ENCODE peak calls at places on chromosomes 3 and 15, in ten cellular contexts. J, N, U, H, T, P, Y, D, W and A are unnamed samples.

GRCh38 chr3:119508172-119508845 is 10.0 kb downstream of the TIMMDC1 start:
- DNase-seq in J (no peak), P (no peak), W (no peak), D (no peak), U (no peak), T (peak; percentile 73), H (no peak), N (no peak), Y (no peak), A (no peak)

GRCh38 chr3:63814300-63814699 is 4.8 kb upstream of the C3orf49 start:
- DNase-seq in J (peak; percentile 64), U (peak; percentile 49), D (no peak), Y (peak; percentile 43), N (peak; percentile 4), T (no peak), P (no peak), W (peak; percentile 46), H (peak; percentile 55), A (no peak)

GRCh38 chr3:194396897-194397756 is 1.9 kb downstream of the GP5 start:
- DNase-seq in P (no peak), J (no peak), W (peak; percentile 27), N (no peak), Y (no peak), D (no peak), H (peak; percentile 73), U (peak; percentile 51), T (no peak), A (no peak)

GRCh38 chr3:108662141-108662738 is 72.7 kb downstream of the DZIP3 start:
- DNase-seq in W (peak; percentile 55), D (no peak), N (peak; percentile 86), U (peak; percentile 63), Y (peak; percentile 76), J (peak; percentile 56), P (peak; percentile 80), H (peak; percentile 78), T (peak; percentile 73), A (peak; percentile 53)

GRCh38 chr3:123518892-123519485 is 65.9 kb downstream of the HACD2 start:
- DNase-seq in P (no peak), J (no peak), H (no peak), D (no peak), N (peak; percentile 30), U (peak; percentile 15), W (no peak), Y (no peak), T (no peak), A (no peak)

GRCh38 chr3:95134693-95135375 is 1072.0 kb downstream of the NSUN3 start:
- DNase-seq in D (no peak), Y (no peak), N (peak; percentile 1), J (no peak), T (peak; percentile 82), W (peak; percentile 26), H (no peak), P (no peak), U (peak; percentile 40), A (no peak)

GRCh38 chr3:123869165-123869564 is 15.0 kb downstream of the MYLK start:
- DNase-seq in D (no peak), W (no peak), Y (no peak), J (no peak), T (no peak), N (peak; percentile 24), U (peak; percentile 15), P (no peak), H (no peak), A (no peak)

GRCh38 chr15:93331545-93332117 is 242.6 kb upstream of the RGMA start:
- DNase-seq in U (no peak), T (no peak), N (no peak), W (no peak), P (no peak), H (peak; percentile 90), D (peak; percentile 59), Y (peak; percentile 55), J (no peak), A (peak; percentile 75)

GRCh38 chr3:147237991-147238390 is 168.4 kb downstream of the ZIC4 start:
- DNase-seq in Y (no peak), U (no peak), D (no peak), N (no peak), J (no peak), W (no peak), H (no peak), T (no peak), P (no peak), A (no peak)

GRCh38 chr3:136336329-136337100 is 86.4 kb downstream of the PCCB start:
- DNase-seq in U (peak; percentile 71), H (no peak), N (peak; percentile 88), J (no peak), D (no peak), Y (no peak), P (no peak), W (peak; percentile 62), T (no peak), A (no peak)

GRCh38 chr3:14646589-14647413 is 4.8 kb upstream of the CCDC174 start:
- DNase-seq in P (no peak), N (no peak), Y (peak; percentile 7), U (no peak), D (no peak), T (no peak), W (no peak), J (no peak), H (peak; percentile 68), A (no peak)

GRCh38 chr3:105938826-105939225 is 70.0 kb upstream of the CBLB start:
- DNase-seq in N (no peak), W (no peak), P (no peak), D (no peak), T (no peak), H (no peak), U (no peak), J (no peak), Y (no peak), A (no peak)

GRCh38 chr15:90930861-90931629 is 1.3 kb downstream of the HDDC3 start:
- DNase-seq in H (no peak), J (no peak), N (peak; percentile 33), T (peak; percentile 17), P (peak; percentile 33), D (no peak), Y (no peak), U (no peak), W (no peak), A (no peak)

GRCh38 chr3:159174715-159175390 is 373.0 kb downstream of the MFSD1 start:
- DNase-seq in W (peak; percentile 40), N (no peak), Y (no peak), J (no peak), T (no peak), D (no peak), P (no peak), U (peak; percentile 56), H (no peak), A (no peak)

GRCh38 chr3:183870563-183870962 is 14.1 kb downstream of the PARL start:
- DNase-seq in N (no peak), D (no peak), Y (no peak), W (no peak), J (no peak), T (no peak), H (no peak), P (no peak), U (no peak), A (no peak)

GRCh38 chr3:183878071-183878470 is 6.6 kb downstream of the PARL start:
- DNase-seq in W (no peak), J (no peak), H (no peak), P (no peak), N (no peak), T (no peak), D (no peak), U (no peak), Y (no peak), A (no peak)

GRCh38 chr3:183868804-183869203 is 15.9 kb downstream of the PARL start:
- DNase-seq in N (no peak), T (no peak), U (no peak), H (no peak), W (no peak), D (no peak), P (no peak), Y (no peak), J (no peak), A (no peak)

GRCh38 chr3:183871541-183871940 is 13.1 kb downstream of the PARL start:
- DNase-seq in T (no peak), N (no peak), Y (no peak), U (no peak), J (no peak), P (no peak), H (no peak), W (no peak), D (no peak), A (no peak)

GRCh38 chr3:183873986-183874385 is 10.7 kb downstream of the PARL start:
- DNase-seq in W (no peak), Y (no peak), P (no peak), T (no peak), H (no peak), D (no peak), N (no peak), J (no peak), U (no peak), A (no peak)
- H4K20me1 ChIP-seq in W (peaks cover 86% of the 10 kb centered on the region), Y (peaks cover 50% of the 10 kb centered on the region), P (peaks cover 8% of the 10 kb centered on the region), T (peaks cover 2% of the 10 kb centered on the region), H (peaks cover 58% of the 10 kb centered on the region), D (peaks cover 8% of the 10 kb centered on the region), N (peaks cover 16% of the 10 kb centered on the region), J (peaks cover 20% of the 10 kb centered on the region), U (peaks cover 5% of the 10 kb centered on the region), A (peaks cover 79% of the 10 kb centered on the region)

GRCh38 chr15:54660356-54660755 is 536.4 kb downstream of the RSL24D1 start:
- DNase-seq in J (no peak), N (no peak), Y (no peak), U (no peak), W (no peak), P (no peak), T (peak; percentile 11), D (no peak), H (no peak), A (no peak)

DNA sequence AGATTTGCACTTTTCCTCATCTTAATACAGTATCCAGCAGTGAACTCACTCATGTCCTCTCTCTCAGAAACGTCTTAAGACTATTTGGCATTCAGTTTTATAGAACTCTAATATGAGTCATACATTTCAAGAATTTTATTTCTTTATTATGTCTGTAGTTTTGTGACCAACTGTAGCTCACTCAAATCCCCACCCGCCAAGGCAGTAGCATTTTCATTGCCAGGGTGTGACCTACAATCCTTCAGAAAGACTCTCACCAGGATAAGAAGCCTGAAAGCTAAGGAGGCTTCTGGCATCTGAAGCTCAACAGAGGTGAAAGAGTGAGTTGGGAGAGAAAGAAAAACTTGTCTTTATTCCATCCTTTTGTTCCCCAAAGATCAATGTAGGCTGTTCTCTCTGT is 537.1 kb downstream of the RSL24D1 start:
- DNase-seq in J (no peak), N (no peak), T (no peak), U (no peak), D (no peak), P (no peak), Y (no peak), W (no peak), H (no peak), A (no peak)
- H3K4me2 ChIP-seq in J (no peak overlapping the region), N (no peak overlapping the region), T (no peak overlapping the region), U (no peak overlapping the region), D (no peak overlapping the region), P (no peak overlapping the region), Y (no peak overlapping the region), W (no peak overlapping the region), H (no peak overlapping the region), A (no peak overlapping the region)

GRCh38 chr3:101835676-101836075 is 13.6 kb upstream of the NFKBIZ start:
- DNase-seq in W (no peak), J (no peak), Y (no peak), N (no peak), H (no peak), P (no peak), D (no peak), U (no peak), T (no peak), A (no peak)
- H4K20me1 ChIP-seq in W (no peaks in the 10 kb centered on the region), J (no peaks in the 10 kb centered on the region), Y (no peaks in the 10 kb centered on the region), N (no peaks in the 10 kb centered on the region), H (no peaks in the 10 kb centered on the region), P (no peaks in the 10 kb centered on the region), D (no peaks in the 10 kb centered on the region), U (no peaks in the 10 kb centered on the region), T (no peaks in the 10 kb centered on the region), A (no peaks in the 10 kb centered on the region)

GRCh38 chr15:31265871-31266711 is 60.5 kb upstream of the KLF13 start:
- DNase-seq in J (no peak), P (peak; percentile 95), D (no peak), T (peak; percentile 97), Y (peak; percentile 3), U (no peak), W (no peak), N (no peak), H (no peak), A (peak; percentile 52)
- H3K4me2 ChIP-seq in J (peak overlapping the region; percentile 98), P (peak overlapping the region; percentile 73), D (no peak overlapping the region), T (peak overlapping the region; percentile 81), Y (no peak overlapping the region), U (no peak overlapping the region), W (no peak overlapping the region), N (no peak overlapping the region), H (no peak overlapping the region), A (no peak overlapping the region)